ENCODE peak calls at places on chromosomes 5 and 9, in seven cellular contexts. N, X, I, Y, K, E and M are unnamed samples.
A peak's percentile ranks its signal among the peaks of the same experiment; 100 is the strongest.

GRCh38 chr9:123725389-123725788 is 204.5 kb downstream of the DENND1A start:
- DNase-seq in N (no peak), X (no peak), I (no peak), Y (peak; percentile 40), K (peak; percentile 41), E (no peak), M (no peak)

GRCh38 chr9:20477940-20478620 is 144.2 kb downstream of the MLLT3 start:
- DNase-seq in N (no peak), X (peak; percentile 5), I (no peak), Y (no peak), K (no peak), E (peak; percentile 26), M (no peak)

GRCh38 chr9:92325269-92325990 is at the start of the genes CENPP and NOL8:
- DNase-seq in N (peak; percentile 85), X (peak; percentile 89), I (peak; percentile 85), Y (peak; percentile 83), K (peak; percentile 42), E (peak; percentile 92), M (peak; percentile 86)

GRCh38 chr5:72921103-72921502 is 34.7 kb upstream of the FCHO2 start:
- DNase-seq in N (no peak), X (no peak), I (no peak), Y (no peak), K (no peak), E (no peak), M (no peak)

GRCh38 chr9:6212722-6213375 is 2.8 kb upstream of the IL33 start:
- DNase-seq in N (no peak), X (no peak), I (no peak), Y (no peak), K (no peak), E (no peak), M (no peak)

GRCh38 chr5:68255305-68256130 is 40.0 kb downstream of the PIK3R1 start:
- DNase-seq in N (no peak), X (peak; percentile 35), I (no peak), Y (no peak), K (no peak), E (no peak), M (no peak)

GRCh38 chr9:4225291-4226119 is 74.4 kb downstream of the GLIS3 start:
- DNase-seq in N (no peak), X (no peak), I (no peak), Y (peak; percentile 80), K (peak; percentile 93), E (peak; percentile 21), M (no peak)

GRCh38 chr9:135914921-135915320 is 7.6 kb upstream of the CAMSAP1 start:
- DNase-seq in N (no peak), X (no peak), I (no peak), Y (peak; percentile 21), K (no peak), E (no peak), M (peak; percentile 40)

GRCh38 chr5:144882739-144883283 is 712.1 kb downstream of the KCTD16 start:
- DNase-seq in N (no peak), X (no peak), I (no peak), Y (no peak), K (no peak), E (no peak), M (no peak)

GRCh38 chr5:82418608-82418950 is 140.4 kb upstream of the RPS23 start:
- DNase-seq in N (no peak), X (no peak), I (no peak), Y (no peak), K (no peak), E (no peak), M (no peak)

GRCh38 chr5:87411586-87412416 is 929 bp downstream of the CCNH start:
- DNase-seq in N (peak; percentile 30), X (no peak), I (peak; percentile 43), Y (no peak), K (no peak), E (peak; percentile 30), M (no peak)

GRCh38 chr5:174252121-174252520 is 206.6 kb downstream of the NSG2 start:
- DNase-seq in N (no peak), X (no peak), I (no peak), Y (no peak), K (no peak), E (no peak), M (no peak)

GRCh38 chr9:14400658-14400995 is 86.7 kb upstream of the NFIB start:
- DNase-seq in N (peak; percentile 39), X (no peak), I (no peak), Y (peak; percentile 59), K (no peak), E (peak; percentile 76), M (no peak)
- TF ChIP-seq CTCF in N (no peak), X (no peak), I (no peak), Y (peak; percentile 38), K (peak; percentile 42), E (peak; percentile 48), M (peak; percentile 74)

GRCh38 chr5:134851307-134851923 is 5.6 kb downstream of the C5orf24 start:
- DNase-seq in N (no peak), X (no peak), I (no peak), Y (peak; percentile 48), K (no peak), E (peak; percentile 81), M (no peak)
- TF ChIP-seq CTCF in N (no peak), X (peak; percentile 31), I (no peak), Y (peak; percentile 62), K (peak; percentile 73), E (peak; percentile 58), M (peak; percentile 78)

GRCh38 chr9:129626079-129626943 is at the start of gene NTMT1:
- DNase-seq in N (peak; percentile 86), X (peak; percentile 90), I (peak; percentile 91), Y (peak; percentile 81), K (no peak), E (peak; percentile 82), M (no peak)
- TF ChIP-seq CTCF in N (no peak), X (no peak), I (no peak), Y (no peak), K (no peak), E (no peak), M (peak; percentile 24)

DNA sequence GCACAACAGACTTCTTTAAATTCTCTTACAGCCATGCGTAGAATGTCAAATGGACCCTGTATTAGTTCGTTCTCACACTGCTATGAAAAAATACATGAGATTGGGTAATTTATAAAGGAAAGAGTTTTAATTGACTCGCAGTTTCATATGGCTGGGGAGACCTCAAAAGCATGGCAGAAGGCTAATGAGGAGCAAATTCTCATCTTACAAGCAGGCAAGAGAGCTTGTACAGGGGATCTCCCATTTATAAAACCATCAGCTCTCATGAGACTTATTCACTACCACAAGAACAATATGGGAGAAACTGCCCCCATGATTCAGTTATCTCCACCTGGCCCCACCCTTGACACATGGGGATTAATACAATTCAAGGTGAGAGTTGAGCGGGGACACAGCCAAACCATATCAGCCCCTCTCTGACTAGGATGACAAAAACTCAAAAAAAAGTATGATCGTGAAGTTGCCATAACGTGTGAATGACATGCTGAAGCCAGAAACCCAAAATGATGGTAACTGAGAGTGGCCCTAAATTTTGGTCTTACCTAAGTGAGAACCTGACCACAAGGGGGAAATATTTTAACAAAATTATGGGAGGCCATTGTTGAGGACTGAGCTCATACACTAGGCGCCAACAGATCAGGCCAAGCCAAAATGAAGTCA is 17.5 kb upstream of the TEX10 start:
- DNase-seq in N (no peak), X (no peak), I (no peak), Y (no peak), K (no peak), E (no peak), M (no peak)
- TF ChIP-seq CTCF in N (no peak), X (no peak), I (no peak), Y (no peak), K (no peak), E (peak; percentile 9), M (peak; percentile 15)

GRCh38 chr5:91180506-91180905 is 202.6 kb downstream of the ARRDC3 start:
- DNase-seq in N (no peak), X (no peak), I (no peak), Y (no peak), K (no peak), E (no peak), M (no peak)

GRCh38 chr5:91183743-91184142 is 199.4 kb downstream of the ARRDC3 start:
- DNase-seq in N (peak; percentile 13), X (no peak), I (no peak), Y (no peak), K (no peak), E (no peak), M (no peak)

GRCh38 chr5:91186101-91186500 is 197.0 kb downstream of the ARRDC3 start:
- DNase-seq in N (no peak), X (no peak), I (no peak), Y (no peak), K (no peak), E (no peak), M (no peak)

GRCh38 chr5:91179018-91179417 is 204.1 kb downstream of the ARRDC3 start:
- DNase-seq in N (no peak), X (no peak), I (no peak), Y (no peak), K (peak; percentile 35), E (no peak), M (no peak)

GRCh38 chr5:91182763-91183162 is 200.4 kb downstream of the ARRDC3 start:
- DNase-seq in N (peak; percentile 24), X (no peak), I (peak; percentile 69), Y (peak; percentile 62), K (peak; percentile 16), E (no peak), M (no peak)
- TF ChIP-seq CTCF in N (no peak), X (no peak), I (peak; percentile 30), Y (peak; percentile 17), K (peak; percentile 35), E (no peak), M (peak; percentile 27)

GRCh38 chr5:52846443-52846842 is 58.7 kb downstream of the ITGA1 start:
- DNase-seq in N (no peak), X (no peak), I (no peak), Y (no peak), K (no peak), E (no peak), M (no peak)

GRCh38 chr5:52854949-52855348 is 67.2 kb downstream of the ITGA1 start:
- DNase-seq in N (no peak), X (no peak), I (no peak), Y (no peak), K (no peak), E (no peak), M (no peak)

GRCh38 chr5:52853573-52854163 is 66.0 kb downstream of the ITGA1 start:
- DNase-seq in N (no peak), X (no peak), I (no peak), Y (no peak), K (no peak), E (no peak), M (no peak)

GRCh38 chr5:52844885-52845284 is 57.2 kb downstream of the ITGA1 start:
- DNase-seq in N (no peak), X (no peak), I (no peak), Y (no peak), K (no peak), E (no peak), M (no peak)

GRCh38 chr5:52849544-52849943 is 61.8 kb downstream of the ITGA1 start:
- DNase-seq in N (no peak), X (no peak), I (no peak), Y (no peak), K (no peak), E (no peak), M (no peak)
- TF ChIP-seq CTCF in N (no peak), X (no peak), I (no peak), Y (no peak), K (no peak), E (no peak), M (no peak)